ENCODE peak calls at places on chromosomes 6 and 20, in six cellular contexts. J is natural killer cell, T is lower lobe of right lung, E is fibroblast of lung, H is neural progenitor cell, V is neural crest cell. X is an unnamed sample.

GRCh38 chr6:37525460-37526357 is 26.0 kb upstream of the CCDC167 start:
- DNase-seq in V (no peak), H (peak; percentile 81), E (peak; percentile 30), T (no peak), J (no peak), X (no peak)

GRCh38 chr6:167846997-167847606 is 20.4 kb downstream of the AFDN start:
- DNase-seq in V (no peak), T (no peak), J (no peak), H (no peak), E (no peak), X (no peak)

GRCh38 chr6:32761084-32761483 is 2.2 kb downstream of the HLA-DQB2 start:
- DNase-seq in J (no peak), T (no peak), V (no peak), E (no peak), H (no peak), X (peak; percentile 30)

GRCh38 chr6:106334646-106335448 is 9.3 kb upstream of the ATG5 start:
- DNase-seq in J (peak; percentile 24), E (peak; percentile 54), V (peak; percentile 15), H (peak; percentile 68), T (peak; percentile 61), X (peak; percentile 53)

GRCh38 chr6:118672678-118673077 is 21.3 kb upstream of the CEP85L start:
- DNase-seq in T (no peak), V (no peak), E (no peak), J (no peak), H (no peak), X (no peak)

GRCh38 chr6:107600936-107601335 is 111.0 kb downstream of the SOBP start:
- DNase-seq in H (peak; percentile 79), V (no peak), J (no peak), E (peak; percentile 8), T (no peak), X (no peak)

GRCh38 chr6:91132461-91132860 is 545.6 kb upstream of the MAP3K7 start:
- DNase-seq in T (no peak), E (no peak), J (no peak), V (no peak), H (no peak), X (no peak)

GRCh38 chr6:36025932-36026327 is 1.5 kb upstream of the SLC26A8 start:
- DNase-seq in V (no peak), H (peak; percentile 15), T (no peak), J (no peak), E (peak; percentile 22), X (no peak)

GRCh38 chr20:63553933-63554290 is at the start of gene FNDC11:
- DNase-seq in H (peak; percentile 87), V (peak; percentile 55), T (peak; percentile 69), E (no peak), J (peak; percentile 41), X (no peak)

GRCh38 chr20:63553251-63553932 is 567 bp upstream of the FNDC11 start:
- DNase-seq in E (peak; percentile 88), J (peak; percentile 81), T (peak; percentile 87), H (peak; percentile 95), V (peak; percentile 80), X (peak; percentile 68)

GRCh38 chr20:63555661-63556381 is 1.9 kb downstream of the FNDC11 start:
- DNase-seq in E (no peak), T (no peak), H (no peak), V (no peak), J (no peak), X (no peak)

GRCh38 chr20:63552481-63553249 is 1.3 kb upstream of the FNDC11 start:
- DNase-seq in V (no peak), E (no peak), T (no peak), J (peak; percentile 40), H (no peak), X (no peak)

GRCh38 chr20:63554361-63555278 is 661 bp downstream of the FNDC11 start:
- DNase-seq in E (no peak), J (no peak), V (no peak), T (no peak), H (peak; percentile 40), X (no peak)
- TF ChIP-seq CTCF in E (no peak), J (no peak), V (no peak), T (no peak), H (no peak), X (no peak)

GRCh38 chr20:10360878-10361277 is 73.1 kb downstream of the MKKS start:
- DNase-seq in E (no peak), H (no peak), V (no peak), J (no peak), T (no peak), X (no peak)

GRCh38 chr20:10357061-10357708 is 76.8 kb downstream of the MKKS start:
- DNase-seq in T (no peak), J (no peak), E (no peak), V (no peak), H (no peak), X (no peak)

GRCh38 chr20:10359621-10360040 is 74.4 kb downstream of the MKKS start:
- DNase-seq in H (no peak), V (no peak), E (peak; percentile 51), T (no peak), J (no peak), X (no peak)

GRCh38 chr20:10356628-10357027 is 77.4 kb downstream of the MKKS start:
- DNase-seq in J (no peak), H (no peak), E (no peak), V (no peak), T (no peak), X (no peak)

GRCh38 chr20:10357974-10358373 is 76.0 kb downstream of the MKKS start:
- DNase-seq in V (no peak), E (peak; percentile 62), H (peak; percentile 6), T (no peak), J (no peak), X (no peak)
- TF ChIP-seq CTCF in V (peak; percentile 44), E (peak; percentile 64), H (peak; percentile 62), T (peak; percentile 24), J (peak; percentile 75), X (peak; percentile 32)

DNA sequence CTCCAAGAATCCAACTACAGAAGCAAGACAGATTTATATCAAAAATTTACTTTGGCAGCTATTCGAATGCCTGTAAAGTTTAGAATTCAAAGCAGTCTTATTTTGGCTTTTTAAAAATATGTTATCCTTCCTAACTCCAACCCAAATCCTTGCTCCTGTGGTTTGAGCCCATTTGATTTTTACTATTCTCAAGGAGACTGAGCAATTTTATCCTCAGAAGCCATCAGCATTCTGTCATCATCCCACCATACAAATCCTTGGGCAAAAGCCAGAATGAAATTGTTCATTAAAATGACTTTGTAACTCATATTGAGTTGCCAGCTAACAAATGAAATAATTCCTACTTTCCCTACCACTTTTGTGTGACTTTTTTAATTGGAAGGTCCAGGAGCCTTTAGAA is 392.8 kb downstream of the ADGRB3 start:
- DNase-seq in J (no peak), H (no peak), V (no peak), T (no peak), E (no peak), X (no peak)
- TF ChIP-seq CTCF in J (no peak), H (no peak), V (no peak), T (no peak), E (no peak), X (no peak)

DNA sequence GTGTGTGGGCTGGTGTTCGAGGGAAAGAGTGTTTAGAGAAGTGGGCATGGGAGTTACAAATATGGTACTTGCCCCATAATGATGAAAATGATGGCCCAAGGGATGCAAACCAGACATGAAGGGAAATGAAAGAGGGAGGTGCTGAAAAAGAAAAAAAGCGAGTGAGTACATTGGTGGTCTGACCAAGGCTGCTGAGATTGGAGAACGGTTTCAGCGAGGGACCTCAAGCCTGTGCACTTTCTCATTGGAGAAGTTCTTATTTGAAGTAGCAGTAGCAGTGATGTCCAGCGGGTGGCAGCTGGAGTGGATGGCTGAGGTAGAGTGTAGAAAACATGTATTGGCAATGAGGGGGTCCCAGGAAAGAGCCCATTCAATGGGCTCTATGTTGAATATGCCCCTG is 54.8 kb downstream of the TNFAIP3 start:
- DNase-seq in T (no peak), E (no peak), H (no peak), V (no peak), J (no peak), X (no peak)
- TF ChIP-seq CTCF in T (no peak), E (peak; percentile 9), H (peak; percentile 17), V (no peak), J (no peak), X (peak; percentile 38)

GRCh38 chr6:82365011-82365751 is 1.6 kb downstream of the TPBG start:
- DNase-seq in J (no peak), V (peak; percentile 44), T (peak; percentile 53), H (peak; percentile 62), E (peak; percentile 27), X (no peak)
- TF ChIP-seq CTCF in J (no peak), V (peak; percentile 57), T (no peak), H (peak; percentile 20), E (peak; percentile 27), X (no peak)

GRCh38 chr6:125953502-125953875 is 3.1 kb upstream of the HINT3 start:
- DNase-seq in H (peak; percentile 56), E (no peak), V (no peak), J (no peak), T (peak; percentile 45), X (no peak)
- TF ChIP-seq CTCF in H (peak; percentile 30), E (no peak), V (no peak), J (no peak), T (no peak), X (no peak)

GRCh38 chr6:50381106-50381415 is 331.3 kb upstream of the DEFB112 start:
- DNase-seq in V (no peak), H (peak; percentile 43), E (peak; percentile 19), T (no peak), J (no peak), X (no peak)
- TF ChIP-seq CTCF in V (peak; percentile 44), H (peak; percentile 74), E (peak; percentile 45), T (no peak), J (no peak), X (no peak)

X was measured in CD14-positive monocyte.